ENCODE peak calls at places on chromosomes 3 and 15, in six cellular contexts. One of them, this sample, is unnamed. For H3K36me3, the result is how much of the 10 kb centered on the place peaks cover.

GRCh38 chr3:186307594-186307993 is 54.4 kb downstream of the DGKG start:
- DNase-seq in keratinocyte: no peak
- DNase-seq in WERI-Rb-1: no peak
- DNase-seq in fibroblast of lung: peak
- DNase-seq in cardiac muscle cell: peak
- DNase-seq in body of pancreas: no peak
- DNase-seq in this sample: no peak

GRCh38 chr15:93037341-93038063 is 51.5 kb downstream of the RGMA start:
- DNase-seq in keratinocyte: no peak
- DNase-seq in WERI-Rb-1: peak
- DNase-seq in fibroblast of lung: peak
- DNase-seq in cardiac muscle cell: peak
- DNase-seq in body of pancreas: no peak
- DNase-seq in this sample: peak

GRCh38 chr3:85912981-85913380 is 954.2 kb downstream of the CADM2 start:
- DNase-seq in keratinocyte: no peak
- DNase-seq in WERI-Rb-1: no peak
- DNase-seq in fibroblast of lung: peak
- DNase-seq in cardiac muscle cell: no peak
- DNase-seq in body of pancreas: no peak
- DNase-seq in this sample: no peak

GRCh38 chr3:191331443-191331842 is 1.1 kb upstream of the UTS2B start:
- DNase-seq in keratinocyte: no peak
- DNase-seq in WERI-Rb-1: no peak
- DNase-seq in fibroblast of lung: peak
- DNase-seq in cardiac muscle cell: peak
- DNase-seq in body of pancreas: no peak
- DNase-seq in this sample: no peak

GRCh38 chr3:142501004-142501926 is 53.4 kb upstream of the XRN1 start:
- DNase-seq in keratinocyte: no peak
- DNase-seq in WERI-Rb-1: no peak
- DNase-seq in fibroblast of lung: peak
- DNase-seq in cardiac muscle cell: peak
- DNase-seq in body of pancreas: no peak
- DNase-seq in this sample: no peak

GRCh38 chr15:37765809-37766208 is 168.6 kb upstream of the TMCO5A start:
- DNase-seq in keratinocyte: no peak
- DNase-seq in WERI-Rb-1: no peak
- DNase-seq in fibroblast of lung: peak
- DNase-seq in cardiac muscle cell: no peak
- DNase-seq in body of pancreas: peak
- DNase-seq in this sample: no peak

GRCh38 chr15:76964157-76964556 is 30.8 kb upstream of the PSTPIP1 start:
- DNase-seq in keratinocyte: no peak
- DNase-seq in WERI-Rb-1: no peak
- DNase-seq in fibroblast of lung: no peak
- DNase-seq in cardiac muscle cell: peak
- DNase-seq in body of pancreas: no peak
- DNase-seq in this sample: no peak

GRCh38 chr15:67146214-67146613 is 80.8 kb downstream of the SMAD3 start:
- DNase-seq in keratinocyte: no peak
- DNase-seq in WERI-Rb-1: no peak
- DNase-seq in fibroblast of lung: peak
- DNase-seq in cardiac muscle cell: peak
- DNase-seq in body of pancreas: peak
- DNase-seq in this sample: no peak

GRCh38 chr3:155352900-155353490 is 59.5 kb upstream of the STRIT1 start:
- DNase-seq in keratinocyte: no peak
- DNase-seq in WERI-Rb-1: no peak
- DNase-seq in fibroblast of lung: peak
- DNase-seq in cardiac muscle cell: peak
- DNase-seq in body of pancreas: no peak
- DNase-seq in this sample: peak

GRCh38 chr15:83424101-83424500 is 23.0 kb upstream of the SH3GL3 start:
- DNase-seq in keratinocyte: no peak
- DNase-seq in WERI-Rb-1: no peak
- DNase-seq in fibroblast of lung: no peak
- DNase-seq in cardiac muscle cell: no peak
- DNase-seq in body of pancreas: no peak
- DNase-seq in this sample: no peak

GRCh38 chr3:55500555-55501340 is 13.6 kb upstream of the WNT5A start:
- DNase-seq in keratinocyte: no peak
- DNase-seq in WERI-Rb-1: no peak
- DNase-seq in fibroblast of lung: no peak
- DNase-seq in cardiac muscle cell: peak
- DNase-seq in body of pancreas: no peak
- DNase-seq in this sample: no peak

GRCh38 chr15:53670701-53671100 is 88.8 kb downstream of the WDR72 start:
- DNase-seq in keratinocyte: no peak
- DNase-seq in WERI-Rb-1: peak
- DNase-seq in fibroblast of lung: no peak
- DNase-seq in cardiac muscle cell: no peak
- DNase-seq in body of pancreas: no peak
- DNase-seq in this sample: no peak

GRCh38 chr3:150495563-150496168 is 50.6 kb downstream of the SERP1 start:
- DNase-seq in keratinocyte: no peak
- DNase-seq in WERI-Rb-1: no peak
- DNase-seq in fibroblast of lung: peak
- DNase-seq in cardiac muscle cell: peak
- DNase-seq in body of pancreas: no peak
- DNase-seq in this sample: peak

GRCh38 chr3:48215466-48215865 is 7.8 kb upstream of the CAMP start:
- DNase-seq in keratinocyte: no peak
- DNase-seq in WERI-Rb-1: no peak
- DNase-seq in fibroblast of lung: peak
- DNase-seq in cardiac muscle cell: peak
- DNase-seq in body of pancreas: peak
- DNase-seq in this sample: no peak

GRCh38 chr3:82329300-82329699 is 567.9 kb upstream of the GBE1 start:
- DNase-seq in keratinocyte: no peak
- DNase-seq in WERI-Rb-1: no peak
- DNase-seq in fibroblast of lung: no peak
- DNase-seq in cardiac muscle cell: no peak
- DNase-seq in body of pancreas: no peak
- DNase-seq in this sample: no peak

GRCh38 chr3:197854596-197855343 is 63.7 kb downstream of the LRCH3 start:
- DNase-seq in keratinocyte: peak
- DNase-seq in WERI-Rb-1: no peak
- DNase-seq in fibroblast of lung: peak
- DNase-seq in cardiac muscle cell: peak
- DNase-seq in body of pancreas: no peak
- DNase-seq in this sample: peak

GRCh38 chr3:42507252-42507651 is 4.8 kb downstream of the VIPR1 start:
- DNase-seq in keratinocyte: no peak
- DNase-seq in WERI-Rb-1: no peak
- DNase-seq in fibroblast of lung: no peak
- DNase-seq in cardiac muscle cell: no peak
- DNase-seq in body of pancreas: peak
- DNase-seq in this sample: peak

GRCh38 chr3:16398542-16399126 is 114.9 kb downstream of the RFTN1 start:
- DNase-seq in keratinocyte: no peak
- DNase-seq in WERI-Rb-1: no peak
- DNase-seq in fibroblast of lung: no peak
- DNase-seq in cardiac muscle cell: no peak
- DNase-seq in body of pancreas: no peak
- DNase-seq in this sample: no peak

GRCh38 chr3:78398401-78398800 is 1358.5 kb downstream of the ROBO2 start:
- DNase-seq in keratinocyte: no peak
- DNase-seq in WERI-Rb-1: no peak
- DNase-seq in fibroblast of lung: no peak
- DNase-seq in cardiac muscle cell: no peak
- DNase-seq in body of pancreas: no peak
- DNase-seq in this sample: no peak

GRCh38 chr3:166367947-166368533 is 530.8 kb upstream of the BCHE start:
- DNase-seq in keratinocyte: no peak
- DNase-seq in WERI-Rb-1: no peak
- DNase-seq in fibroblast of lung: peak
- DNase-seq in cardiac muscle cell: no peak
- DNase-seq in body of pancreas: no peak
- DNase-seq in this sample: no peak

GRCh38 chr15:101450561-101451145 is 38.9 kb downstream of the PCSK6 start:
- DNase-seq in keratinocyte: no peak
- DNase-seq in WERI-Rb-1: no peak
- DNase-seq in fibroblast of lung: no peak
- DNase-seq in cardiac muscle cell: no peak
- DNase-seq in body of pancreas: no peak
- DNase-seq in this sample: no peak

GRCh38 chr15:89399390-89400120 is 64.9 kb upstream of the POLG start:
- DNase-seq in keratinocyte: no peak
- DNase-seq in WERI-Rb-1: peak
- DNase-seq in fibroblast of lung: no peak
- DNase-seq in cardiac muscle cell: no peak
- DNase-seq in body of pancreas: no peak
- DNase-seq in this sample: no peak

GRCh38 chr3:29802057-29802456 is 521.2 kb downstream of the RBMS3 start:
- DNase-seq in keratinocyte: no peak
- DNase-seq in WERI-Rb-1: no peak
- DNase-seq in fibroblast of lung: no peak
- DNase-seq in cardiac muscle cell: no peak
- DNase-seq in body of pancreas: no peak
- DNase-seq in this sample: peak

GRCh38 chr15:63944681-63944955 is 101.7 kb downstream of the DAPK2 start:
- DNase-seq in keratinocyte: no peak
- DNase-seq in WERI-Rb-1: no peak
- DNase-seq in fibroblast of lung: no peak
- DNase-seq in cardiac muscle cell: no peak
- DNase-seq in body of pancreas: no peak
- DNase-seq in this sample: no peak

GRCh38 chr3:58116985-58117384 is 93.8 kb downstream of the DNASE1L3 start:
- DNase-seq in keratinocyte: no peak
- DNase-seq in WERI-Rb-1: no peak
- DNase-seq in fibroblast of lung: peak
- DNase-seq in cardiac muscle cell: no peak
- DNase-seq in body of pancreas: no peak
- DNase-seq in this sample: no peak

GRCh38 chr3:61371123-61371522 is 119.9 kb upstream of the FHIT start:
- DNase-seq in keratinocyte: no peak
- DNase-seq in WERI-Rb-1: peak
- DNase-seq in fibroblast of lung: peak
- DNase-seq in cardiac muscle cell: peak
- DNase-seq in body of pancreas: no peak
- DNase-seq in this sample: no peak

GRCh38 chr3:58899159-58899952 is 150.5 kb downstream of the CFAP20DC start:
- DNase-seq in keratinocyte: no peak
- DNase-seq in WERI-Rb-1: peak
- DNase-seq in fibroblast of lung: no peak
- DNase-seq in cardiac muscle cell: peak
- DNase-seq in body of pancreas: peak
- DNase-seq in this sample: no peak

GRCh38 chr3:4989649-4989966 is 10.4 kb downstream of the BHLHE40 start:
- DNase-seq in keratinocyte: no peak
- DNase-seq in WERI-Rb-1: no peak
- DNase-seq in fibroblast of lung: no peak
- DNase-seq in cardiac muscle cell: no peak
- DNase-seq in body of pancreas: no peak
- DNase-seq in this sample: no peak

GRCh38 chr3:179949869-179950268 is 86.9 kb downstream of the PEX5L start:
- DNase-seq in keratinocyte: no peak
- DNase-seq in WERI-Rb-1: no peak
- DNase-seq in fibroblast of lung: no peak
- DNase-seq in cardiac muscle cell: no peak
- DNase-seq in body of pancreas: no peak
- DNase-seq in this sample: no peak

GRCh38 chr3:147189016-147189415 is 217.3 kb downstream of the ZIC4 start:
- DNase-seq in keratinocyte: no peak
- DNase-seq in WERI-Rb-1: no peak
- DNase-seq in fibroblast of lung: peak
- DNase-seq in cardiac muscle cell: no peak
- DNase-seq in body of pancreas: no peak
- DNase-seq in this sample: no peak

GRCh38 chr15:27579738-27580137 is 519.4 kb downstream of the OCA2 start:
- DNase-seq in keratinocyte: no peak
- DNase-seq in WERI-Rb-1: no peak
- DNase-seq in fibroblast of lung: no peak
- DNase-seq in cardiac muscle cell: no peak
- DNase-seq in body of pancreas: no peak
- DNase-seq in this sample: no peak

GRCh38 chr15:62164500-62165028 is 521 bp downstream of the C2CD4B start:
- DNase-seq in keratinocyte: no peak
- DNase-seq in WERI-Rb-1: peak
- DNase-seq in fibroblast of lung: no peak
- DNase-seq in cardiac muscle cell: peak
- DNase-seq in body of pancreas: peak
- DNase-seq in this sample: no peak

GRCh38 chr15:30984118-30984517 is 7.3 kb downstream of the MTMR10 start:
- DNase-seq in keratinocyte: no peak
- DNase-seq in WERI-Rb-1: no peak
- DNase-seq in fibroblast of lung: no peak
- DNase-seq in cardiac muscle cell: no peak
- DNase-seq in body of pancreas: no peak
- DNase-seq in this sample: no peak
- H3K36me3 ChIP-seq in keratinocyte: under half
- H3K36me3 ChIP-seq in WERI-Rb-1: under half
- H3K36me3 ChIP-seq in fibroblast of lung: under half
- H3K36me3 ChIP-seq in cardiac muscle cell: under half
- H3K36me3 ChIP-seq in body of pancreas: under half
- H3K36me3 ChIP-seq in this sample: under half

DNA sequence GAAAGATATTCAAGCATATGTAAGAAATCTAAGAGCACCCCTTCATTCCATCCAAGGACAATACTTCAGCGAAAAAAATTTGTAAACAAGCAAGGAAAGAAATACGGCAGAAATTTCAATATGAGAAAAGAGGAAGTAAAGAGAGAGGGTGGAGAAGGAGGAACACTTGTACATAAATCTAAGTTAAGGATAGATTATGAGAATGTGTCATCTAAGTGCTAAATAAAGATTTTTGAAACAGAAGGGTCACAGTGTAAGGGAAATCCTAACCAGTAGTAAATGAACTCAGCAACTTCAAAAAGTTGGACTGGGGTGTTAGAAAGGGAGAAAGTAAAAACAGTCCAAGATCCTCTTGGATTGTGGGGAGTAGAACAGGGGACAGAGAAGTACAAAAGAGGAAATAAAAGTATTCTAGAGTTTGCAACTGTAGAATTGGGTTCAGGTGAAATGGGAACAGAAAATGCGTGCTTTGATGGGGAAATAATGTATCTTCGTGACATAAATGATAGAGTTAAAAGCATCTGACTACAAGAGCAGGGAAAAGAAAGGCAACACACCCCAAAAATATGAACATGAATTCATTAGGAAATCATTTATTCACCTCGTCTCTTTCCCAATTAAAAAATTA is 68.5 kb upstream of the ATP13A5 start:
- DNase-seq in keratinocyte: no peak
- DNase-seq in WERI-Rb-1: no peak
- DNase-seq in fibroblast of lung: no peak
- DNase-seq in cardiac muscle cell: no peak
- DNase-seq in body of pancreas: no peak
- DNase-seq in this sample: no peak
- H3K36me3 ChIP-seq in keratinocyte: under half
- H3K36me3 ChIP-seq in WERI-Rb-1: under half
- H3K36me3 ChIP-seq in fibroblast of lung: under half
- H3K36me3 ChIP-seq in cardiac muscle cell: under half
- H3K36me3 ChIP-seq in body of pancreas: under half
- H3K36me3 ChIP-seq in this sample: under half

GRCh38 chr3:13461169-13462124 is 18.7 kb upstream of the HDAC11 start:
- DNase-seq in keratinocyte: no peak
- DNase-seq in WERI-Rb-1: peak
- DNase-seq in fibroblast of lung: peak
- DNase-seq in cardiac muscle cell: peak
- DNase-seq in body of pancreas: peak
- DNase-seq in this sample: peak
- H3K36me3 ChIP-seq in keratinocyte: under half
- H3K36me3 ChIP-seq in WERI-Rb-1: under half
- H3K36me3 ChIP-seq in fibroblast of lung: under half
- H3K36me3 ChIP-seq in cardiac muscle cell: under half
- H3K36me3 ChIP-seq in body of pancreas: under half
- H3K36me3 ChIP-seq in this sample: under half

GRCh38 chr15:78162038-78162437 is 12.9 kb downstream of the IDH3A start:
- DNase-seq in keratinocyte: no peak
- DNase-seq in WERI-Rb-1: no peak
- DNase-seq in fibroblast of lung: no peak
- DNase-seq in cardiac muscle cell: no peak
- DNase-seq in body of pancreas: no peak
- DNase-seq in this sample: no peak
- H3K36me3 ChIP-seq in keratinocyte: under half
- H3K36me3 ChIP-seq in WERI-Rb-1: half or more
- H3K36me3 ChIP-seq in fibroblast of lung: under half
- H3K36me3 ChIP-seq in cardiac muscle cell: half or more
- H3K36me3 ChIP-seq in body of pancreas: under half
- H3K36me3 ChIP-seq in this sample: under half

This sample was measured in Caco-2.